ENCODE peak calls at places on chromosomes 6 and 20, in seven cellular contexts. U is heart right ventricle, Q is left lung, N is stomach, A is upper lobe of right lung, P is choroid plexus epithelial cell, H is NB4. W is an unnamed sample.

GRCh38 chr20:10619427-10619826 is 54.4 kb downstream of the JAG1 start:
- DNase-seq in U (no peak), Q (no peak), N (no peak), A (no peak), P (peak; percentile 84), H (no peak), W (peak; percentile 93)

GRCh38 chr6:28809947-28810654 is 113.7 kb downstream of the TRIM27 start:
- DNase-seq in U (no peak), Q (no peak), N (no peak), A (no peak), P (peak; percentile 15), H (peak; percentile 62), W (no peak)

GRCh38 chr6:106525111-106525884 is 104.0 kb downstream of the RTN4IP1 start:
- DNase-seq in U (no peak), Q (no peak), N (no peak), A (no peak), P (no peak), H (peak; percentile 25), W (no peak)

GRCh38 chr20:848218-848617 is 14.7 kb downstream of the FAM110A start:
- DNase-seq in U (no peak), Q (no peak), N (no peak), A (no peak), P (no peak), H (no peak), W (no peak)

GRCh38 chr6:138278326-138278725 is 60.0 kb upstream of the PBOV1 start:
- DNase-seq in U (no peak), Q (no peak), N (no peak), A (no peak), P (peak; percentile 62), H (peak; percentile 16), W (peak; percentile 43)

GRCh38 chr6:148657053-148657452 is 89.8 kb upstream of the UST start:
- DNase-seq in U (no peak), Q (peak; percentile 34), N (no peak), A (no peak), P (peak; percentile 73), H (peak; percentile 78), W (no peak)

GRCh38 chr6:110813813-110814487 is 1.3 kb downstream of the CDK19 start:
- DNase-seq in U (no peak), Q (no peak), N (no peak), A (no peak), P (peak; percentile 17), H (peak; percentile 82), W (peak; percentile 40)

GRCh38 chr6:157635388-157636244 is 187.4 kb upstream of the SNX9 start:
- DNase-seq in U (no peak), Q (no peak), N (no peak), A (no peak), P (no peak), H (peak; percentile 89), W (no peak)

GRCh38 chr20:6811262-6811661 is 43.8 kb downstream of the BMP2 start:
- DNase-seq in U (no peak), Q (no peak), N (no peak), A (no peak), P (no peak), H (no peak), W (no peak)

GRCh38 chr6:132937466-132937906 is 123.1 kb downstream of the RPS12 start:
- DNase-seq in U (no peak), Q (no peak), N (peak; percentile 64), A (no peak), P (peak; percentile 69), H (peak; percentile 52), W (peak; percentile 53)

GRCh38 chr6:66993272-66993671 is 1286.2 kb upstream of the EYS start:
- DNase-seq in U (no peak), Q (no peak), N (no peak), A (no peak), P (no peak), H (no peak), W (no peak)

GRCh38 chr6:25138024-25138696 is 141.0 kb upstream of the CARMIL1 start:
- DNase-seq in U (peak; percentile 29), Q (peak; percentile 66), N (peak; percentile 51), A (peak; percentile 65), P (peak; percentile 82), H (peak; percentile 83), W (peak; percentile 50)

GRCh38 chr20:36399147-36399968 is 93.2 kb downstream of the DLGAP4 start:
- DNase-seq in U (no peak), Q (no peak), N (peak; percentile 33), A (no peak), P (peak; percentile 56), H (peak; percentile 64), W (peak; percentile 8)
- TF ChIP-seq CTCF in U (peak; percentile 18), Q (no peak), N (no peak), A (peak; percentile 19), P (peak; percentile 66), H (peak; percentile 73), W (peak; percentile 37)

GRCh38 chr6:91106083-91106482 is 519.2 kb upstream of the MAP3K7 start:
- DNase-seq in U (no peak), Q (no peak), N (no peak), A (no peak), P (peak; percentile 5), H (no peak), W (no peak)
- H3K4me3 ChIP-seq in U (no peak overlapping the region), Q (no peak overlapping the region), N (no peak overlapping the region), A (no peak overlapping the region), P (no peak overlapping the region), H (no peak overlapping the region), W (no peak overlapping the region)

GRCh38 chr20:16438100-16438499 is 135.1 kb downstream of the KIF16B start:
- DNase-seq in U (no peak), Q (no peak), N (no peak), A (no peak), P (no peak), H (no peak), W (no peak)

GRCh38 chr20:16437387-16437990 is 135.8 kb downstream of the KIF16B start:
- DNase-seq in U (no peak), Q (no peak), N (no peak), A (no peak), P (no peak), H (no peak), W (no peak)

DNA sequence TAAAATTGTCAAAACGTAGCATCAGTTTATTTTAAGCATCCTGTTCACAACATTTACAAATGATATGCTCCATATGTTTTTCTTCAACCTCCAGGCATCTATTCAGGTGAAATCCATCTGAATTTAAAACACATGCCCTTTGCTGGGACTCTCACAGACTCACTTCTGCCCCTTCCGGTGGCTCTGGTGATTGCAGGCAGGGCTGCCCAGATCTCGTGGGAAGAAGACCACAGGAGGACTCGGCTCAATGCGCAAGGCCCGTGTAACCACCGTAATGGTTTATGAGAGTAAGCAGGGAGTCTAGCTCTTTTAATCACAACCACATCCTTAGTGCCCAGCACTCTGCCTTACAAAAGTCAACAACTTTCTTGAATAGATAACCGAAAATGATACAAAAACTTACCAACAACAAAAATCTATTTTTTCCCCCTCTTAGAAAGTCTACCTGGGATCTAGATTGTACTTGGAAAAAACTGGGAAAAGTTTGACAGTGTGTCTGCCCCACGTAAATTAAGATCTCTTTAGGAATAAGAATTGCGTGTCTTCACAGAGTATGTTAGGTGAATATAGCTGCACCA is 139.1 kb downstream of the KIF16B start:
- DNase-seq in U (peak; percentile 54), Q (peak; percentile 34), N (peak; percentile 38), A (peak; percentile 59), P (peak; percentile 63), H (peak; percentile 67), W (peak; percentile 42)
- TF ChIP-seq CTCF in U (peak; percentile 67), Q (peak; percentile 40), N (no peak), A (peak; percentile 69), P (peak; percentile 83), H (peak; percentile 91), W (peak; percentile 82)

GRCh38 chr20:48823476-48823875 is 4.3 kb downstream of the PREX1 start:
- DNase-seq in U (no peak), Q (no peak), N (no peak), A (no peak), P (no peak), H (peak; percentile 34), W (no peak)
- H3K4me3 ChIP-seq in U (no peak overlapping the region), Q (peak overlapping the region; percentile 78), N (no peak overlapping the region), A (peak overlapping the region; percentile 66), P (no peak overlapping the region), H (peak overlapping the region; percentile 18), W (no peak overlapping the region)

DNA sequence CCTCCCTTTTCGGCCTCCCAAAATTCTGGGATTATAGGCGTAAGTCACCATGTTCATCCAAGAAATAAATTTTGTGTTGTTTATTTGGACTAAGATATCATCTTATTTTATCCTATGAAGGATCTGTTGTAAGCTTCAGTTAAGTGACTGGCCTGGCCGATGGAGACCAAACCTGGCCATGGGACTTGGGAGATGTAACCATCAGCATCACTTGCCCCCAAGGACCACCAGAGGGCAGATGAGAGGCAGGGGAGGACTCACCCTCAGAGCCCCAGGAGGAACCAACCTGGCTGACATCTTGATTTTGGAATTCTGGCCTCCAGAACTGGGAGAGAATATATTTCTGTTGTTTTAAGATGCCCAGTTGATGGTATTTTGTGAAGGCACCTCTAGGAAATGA is 266.7 kb downstream of the CDH26 start:
- DNase-seq in U (no peak), Q (no peak), N (no peak), A (no peak), P (peak; percentile 2), H (peak; percentile 38), W (no peak)
- TF ChIP-seq CTCF in U (no peak), Q (no peak), N (no peak), A (peak; percentile 19), P (peak; percentile 39), H (peak; percentile 51), W (peak; percentile 65)

DNA sequence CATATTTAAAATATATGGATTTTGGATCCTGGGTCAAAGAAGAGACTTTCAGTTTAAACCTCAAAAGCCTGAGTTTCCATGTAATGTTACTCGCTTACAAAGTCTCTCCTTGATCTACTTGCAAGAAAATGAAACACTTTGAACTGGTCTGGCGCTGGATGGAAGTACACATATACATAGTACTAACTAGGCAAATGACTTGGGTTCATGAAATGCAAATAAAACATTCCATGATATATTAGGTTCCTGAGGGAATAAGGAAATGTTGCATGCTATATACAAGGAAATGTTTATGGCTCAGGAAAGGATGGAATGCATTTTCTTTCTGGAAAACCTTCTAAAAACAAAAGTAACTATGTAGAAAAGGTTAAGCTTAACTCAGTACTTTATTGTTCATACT is 11.4 kb upstream of the TXLNB start:
- DNase-seq in U (no peak), Q (no peak), N (no peak), A (no peak), P (no peak), H (no peak), W (no peak)
- H3K4me3 ChIP-seq in U (no peak overlapping the region), Q (no peak overlapping the region), N (no peak overlapping the region), A (no peak overlapping the region), P (no peak overlapping the region), H (no peak overlapping the region), W (no peak overlapping the region)

W was measured in astrocyte of the spinal cord.